ENCODE peak calls at places on chromosomes 4 and X, in eight cellular contexts. I is IMR-90, E is HCT116, C is tibial nerve, G is A549, A is sigmoid colon, B is GM12878, S is ovary. Q is an unnamed sample.

GRCh38 chrX:103774070-103774642 is 2.5 kb upstream of the PLP1 start:
- DNase-seq in I (peak), E (peak), C (no peak), G (peak), A (no peak), B (no peak), S (no peak), Q (no peak)

GRCh38 chr4:124152130-124152529 is 560.4 kb downstream of the ANKRD50 start:
- DNase-seq in I (no peak), E (no peak), C (no peak), G (no peak), A (no peak), B (no peak), S (no peak), Q (no peak)

GRCh38 chr4:150080335-150080734 is 2.1 kb downstream of the DCLK2 start:
- DNase-seq in I (peak), E (no peak), C (no peak), G (no peak), A (no peak), B (no peak), S (no peak), Q (no peak)

GRCh38 chr4:84814100-84814750 is 152.3 kb downstream of the WDFY3 start:
- DNase-seq in I (peak), E (peak), C (no peak), G (peak), A (no peak), B (no peak), S (peak), Q (no peak)

GRCh38 chrX:108468486-108468885 is 28.8 kb downstream of the COL4A5 start:
- DNase-seq in I (peak), E (no peak), C (no peak), G (no peak), A (no peak), B (no peak), S (no peak), Q (no peak)

GRCh38 chr4:6493668-6494304 is 21.4 kb upstream of the PPP2R2C start:
- DNase-seq in I (peak), E (no peak), C (no peak), G (no peak), A (no peak), B (no peak), S (no peak), Q (no peak)

GRCh38 chr4:3859571-3859970 is 93.4 kb downstream of the ADRA2C start:
- DNase-seq in I (no peak), E (no peak), C (no peak), G (no peak), A (no peak), B (no peak), S (no peak), Q (no peak)

GRCh38 chr4:167021545-167022155 is 212.6 kb downstream of the SPOCK3 start:
- DNase-seq in I (peak), E (peak), C (peak), G (peak), A (peak), B (peak), S (peak), Q (peak)

GRCh38 chr4:25213327-25213979 is 20.4 kb upstream of the PI4K2B start:
- DNase-seq in I (no peak), E (no peak), C (no peak), G (no peak), A (no peak), B (no peak), S (no peak), Q (no peak)

GRCh38 chrX:120452131-120452530 is 17.0 kb downstream of the LAMP2 start:
- DNase-seq in I (peak), E (no peak), C (no peak), G (peak), A (no peak), B (no peak), S (peak), Q (no peak)

GRCh38 chr4:11799182-11799581 is 370.5 kb upstream of the HS3ST1 start:
- DNase-seq in I (no peak), E (no peak), C (no peak), G (no peak), A (no peak), B (no peak), S (no peak), Q (no peak)

GRCh38 chr4:45131020-45131419 is 404.7 kb upstream of the GNPDA2 start:
- DNase-seq in I (no peak), E (no peak), C (no peak), G (no peak), A (no peak), B (no peak), S (no peak), Q (no peak)

GRCh38 chr4:124762956-124763355 is 50.4 kb upstream of the ANKRD50 start:
- DNase-seq in I (no peak), E (no peak), C (no peak), G (no peak), A (no peak), B (no peak), S (no peak), Q (no peak)

GRCh38 chr4:676871-677235 is 2.5 kb downstream of the MYL5 start:
- DNase-seq in I (no peak), E (no peak), C (no peak), G (no peak), A (no peak), B (no peak), S (no peak), Q (no peak)

GRCh38 chr4:677431-678293 is 3.3 kb downstream of the MYL5 start:
- DNase-seq in I (no peak), E (peak), C (no peak), G (no peak), A (no peak), B (no peak), S (no peak), Q (no peak)

GRCh38 chr4:678765-679481 is 4.6 kb downstream of the MYL5 start:
- DNase-seq in I (no peak), E (no peak), C (no peak), G (no peak), A (no peak), B (no peak), S (no peak), Q (no peak)

GRCh38 chr4:679571-680083 is 5.3 kb downstream of the MYL5 start:
- DNase-seq in I (no peak), E (no peak), C (no peak), G (no peak), A (no peak), B (no peak), S (no peak), Q (no peak)

GRCh38 chr4:678331-678734 is 4.0 kb downstream of the MYL5 start:
- DNase-seq in I (no peak), E (no peak), C (no peak), G (no peak), A (no peak), B (no peak), S (no peak), Q (no peak)
- TF ChIP-seq POLR2A in I (no peak), E (no peak), C (no peak), G (no peak), A (no peak), B (no peak), S (no peak), Q (no peak)

GRCh38 chr4:87865288-87865687 is 32.5 kb downstream of the MEPE start:
- DNase-seq in I (no peak), E (no peak), C (no peak), G (peak), A (no peak), B (no peak), S (no peak), Q (no peak)
- H3K27ac ChIP-seq in I (no peak), E (no peak), C (no peak), G (peak), A (no peak), B (no peak), S (no peak), Q (no peak)

DNA sequence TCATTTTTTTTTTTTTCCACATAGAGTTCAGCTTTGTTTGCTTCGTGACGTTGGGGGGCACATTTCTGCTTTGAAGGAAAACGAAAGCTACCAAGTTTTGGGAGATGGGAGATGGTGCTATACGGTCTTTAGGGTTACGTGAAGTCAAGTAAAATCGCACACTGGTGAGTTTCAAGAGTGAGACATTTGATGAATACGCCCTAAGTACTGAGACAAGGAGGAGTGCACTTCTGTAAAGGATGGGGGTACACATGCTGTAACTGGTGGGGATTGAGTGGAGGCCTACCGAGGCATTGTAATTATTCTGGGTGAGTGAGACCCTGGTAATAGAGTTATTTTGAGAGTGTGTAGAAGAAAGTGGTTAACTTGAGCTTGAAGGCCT is 502 bp downstream of the SH3BGRL start:
- DNase-seq in I (peak), E (no peak), C (no peak), G (no peak), A (no peak), B (no peak), S (no peak), Q (no peak)
- TF ChIP-seq POLR2A in I (no peak), E (no peak), C (no peak), G (no peak), A (no peak), B (no peak), S (no peak), Q (no peak)

DNA sequence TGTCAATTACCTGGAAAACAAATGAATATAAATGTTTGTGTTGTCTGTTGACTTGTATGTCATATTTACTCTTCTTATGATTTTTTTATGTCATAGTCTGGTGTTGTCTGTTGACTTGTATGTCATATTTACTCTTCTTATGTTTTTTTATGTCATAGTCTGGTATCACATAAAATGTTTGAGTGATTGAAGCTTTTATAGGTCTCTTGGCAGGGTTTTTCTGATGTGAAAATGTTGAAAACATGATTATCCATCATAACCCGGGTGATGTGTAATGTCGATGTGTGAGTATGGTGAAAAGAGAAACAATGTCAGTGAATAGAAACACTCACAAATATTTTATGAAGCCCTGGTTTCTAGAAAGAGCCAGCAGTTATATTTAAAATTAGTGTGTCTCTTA is 335.7 kb downstream of the BMPR1B start:
- DNase-seq in I (no peak), E (no peak), C (no peak), G (no peak), A (no peak), B (no peak), S (no peak), Q (no peak)
- H3K27ac ChIP-seq in I (no peak), E (no peak), C (no peak), G (peak), A (no peak), B (no peak), S (no peak), Q (no peak)

DNA sequence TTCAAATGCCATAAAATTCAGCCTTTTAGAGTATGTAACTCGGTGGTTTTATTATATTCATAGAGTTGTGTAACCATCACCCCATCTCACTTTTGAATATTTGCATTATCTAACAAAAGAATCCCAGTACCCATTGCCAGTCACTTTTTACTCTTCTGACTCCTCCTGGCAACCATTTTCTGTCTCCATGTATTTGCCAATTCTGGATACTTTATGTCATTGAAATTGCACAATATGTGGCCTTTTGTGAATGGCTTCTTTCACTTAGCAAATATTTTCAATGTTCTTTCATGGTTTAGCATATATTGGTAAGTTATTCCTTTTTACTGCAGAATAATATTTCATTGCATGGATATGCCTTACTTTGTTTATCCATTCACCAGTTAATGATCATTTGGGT is 79.9 kb downstream of the SLIT2 start:
- DNase-seq in I (no peak), E (no peak), C (no peak), G (no peak), A (no peak), B (no peak), S (no peak), Q (no peak)
- TF ChIP-seq POLR2A in I (no peak), E (no peak), C (no peak), G (no peak), A (no peak), B (no peak), S (no peak), Q (no peak)

GRCh38 chr4:184891765-184892164 is 66.0 kb upstream of the ACSL1 start:
- DNase-seq in I (no peak), E (no peak), C (no peak), G (no peak), A (no peak), B (no peak), S (no peak), Q (no peak)
- H3K27ac ChIP-seq in I (no peak), E (no peak), C (no peak), G (no peak), A (no peak), B (no peak), S (no peak), Q (no peak)

GRCh38 chr4:7618361-7618760 is 183.6 kb upstream of the PSAPL1 start:
- DNase-seq in I (no peak), E (no peak), C (no peak), G (no peak), A (no peak), B (no peak), S (no peak), Q (no peak)
- TF ChIP-seq POLR2A in I (no peak), E (no peak), C (no peak), G (no peak), A (no peak), B (no peak), S (no peak), Q (no peak)

GRCh38 chr4:40264497-40264896 is 67.7 kb downstream of the RHOH start:
- DNase-seq in I (peak), E (no peak), C (no peak), G (peak), A (no peak), B (no peak), S (no peak), Q (no peak)
- H3K27ac ChIP-seq in I (no peak), E (no peak), C (no peak), G (peak), A (no peak), B (no peak), S (no peak), Q (no peak)

DNA sequence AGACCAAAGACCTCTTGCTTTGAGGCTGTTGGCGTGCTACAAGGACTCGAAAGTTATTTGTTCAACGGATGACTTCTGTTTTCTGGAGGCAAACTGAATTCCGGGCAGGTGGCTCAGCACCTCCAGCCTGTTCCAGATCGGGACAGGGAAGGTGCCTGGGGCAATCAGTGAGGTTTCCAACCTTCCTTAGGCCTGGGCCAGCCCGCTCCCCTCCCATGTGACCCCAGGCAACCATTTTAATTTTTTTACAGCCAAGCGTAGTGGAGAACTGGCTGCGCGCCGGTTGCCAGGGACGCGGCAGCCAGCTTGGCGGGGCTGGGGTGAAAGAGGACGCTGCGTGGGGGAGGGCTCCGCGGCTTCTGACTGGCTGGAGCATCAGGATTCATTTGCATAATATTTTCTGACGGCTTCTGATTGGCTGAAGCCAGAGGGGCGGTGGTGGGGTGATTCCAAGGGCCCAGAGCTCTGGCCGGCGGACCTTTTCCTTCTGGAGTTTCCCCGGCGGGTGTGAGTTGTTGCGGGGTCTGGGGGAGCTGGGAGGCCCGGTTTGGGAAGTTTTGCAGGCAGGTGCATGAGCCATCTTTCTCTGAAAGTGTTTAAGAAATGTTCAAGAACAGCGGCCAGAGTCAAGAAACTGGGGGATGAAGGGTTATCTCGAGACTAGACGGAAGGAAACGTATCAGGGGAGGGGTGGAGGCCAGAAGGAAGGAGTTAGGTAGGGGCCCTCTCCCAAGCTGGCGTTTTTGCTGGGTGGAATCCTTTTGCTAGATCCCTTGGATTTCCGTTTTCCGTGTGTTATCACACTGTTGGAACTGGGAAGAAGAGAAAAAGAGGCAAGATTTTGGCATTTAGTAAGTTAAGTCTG is at the start of gene MID1IP1:
- DNase-seq in I (peak), E (peak), C (peak), G (peak), A (peak), B (no peak), S (peak), Q (peak)
- TF ChIP-seq POLR2A in I (peak), E (no peak), C (no peak), G (no peak), A (peak), B (no peak), S (peak), Q (no peak)